ENCODE peak calls at places on chromosomes 7 and 10, in eight cellular contexts. C is neuronal stem cell, M is hypothalamus, J is frontal cortex, Y is T-helper 2 cell, B is AG08396, Q is iris pigment epithelial cell, I is BJ. F is an unnamed sample.

GRCh38 chr10:79941146-79941545 is 7.8 kb downstream of the SFTPD start:
- DNase-seq in J (no peak), M (no peak), C (no peak), B (no peak), Y (no peak), Q (no peak), I (no peak), F (no peak)

GRCh38 chr10:89404082-89404481 is 10.3 kb upstream of the IFIT5 start:
- DNase-seq in C (no peak), B (no peak), Q (no peak), J (no peak), Y (no peak), M (no peak), I (no peak), F (no peak)

GRCh38 chr7:5423272-5423843 is at the start of gene TNRC18:
- DNase-seq in I (no peak), M (no peak), Y (no peak), Q (no peak), J (no peak), C (no peak), B (peak; percentile 53), F (no peak)

GRCh38 chr7:123012435-123012834 is 16.9 kb upstream of the TAS2R16 start:
- DNase-seq in I (no peak), Q (no peak), M (no peak), J (no peak), Y (no peak), C (no peak), B (no peak), F (no peak)

GRCh38 chr10:230758-231157 is 95.5 kb downstream of the ZMYND11 start:
- DNase-seq in M (no peak), Q (no peak), B (no peak), Y (no peak), I (no peak), J (no peak), C (no peak), F (no peak)

GRCh38 chr7:50491943-50492342 is 41.8 kb upstream of the FIGNL1 start:
- DNase-seq in M (no peak), C (no peak), I (no peak), Y (no peak), Q (no peak), J (no peak), B (no peak), F (no peak)

GRCh38 chr10:43411536-43411935 is 2.5 kb upstream of the HNRNPF start:
- DNase-seq in Y (no peak), C (no peak), M (no peak), B (no peak), Q (no peak), J (no peak), I (no peak), F (no peak)

GRCh38 chr7:11434371-11434770 is 397.6 kb downstream of the THSD7A start:
- DNase-seq in Y (no peak), I (no peak), B (no peak), M (no peak), C (no peak), J (no peak), Q (no peak), F (no peak)

GRCh38 chr7:55534262-55534915 is 37.9 kb downstream of the VOPP1 start:
- DNase-seq in I (peak; percentile 56), M (no peak), B (peak; percentile 73), Q (peak; percentile 75), Y (peak; percentile 56), C (no peak), J (no peak), F (no peak)

GRCh38 chr10:85642082-85642420 is 724.5 kb downstream of the GRID1 start:
- DNase-seq in C (no peak), Y (no peak), B (no peak), J (no peak), Q (peak; percentile 6), I (no peak), M (no peak), F (no peak)

GRCh38 chr10:104899779-104900178 is 258.7 kb downstream of the SORCS3 start:
- DNase-seq in C (no peak), J (no peak), M (no peak), Y (no peak), Q (no peak), I (no peak), B (no peak), F (no peak)

GRCh38 chr10:11746883-11747539 is 4.8 kb downstream of the ECHDC3 start:
- DNase-seq in Y (no peak), B (no peak), Q (no peak), M (no peak), I (no peak), C (no peak), J (no peak), F (no peak)

GRCh38 chr10:29691564-29692064 is 56.8 kb upstream of the SVIL start:
- DNase-seq in C (no peak), Q (peak; percentile 63), M (no peak), B (peak; percentile 41), J (no peak), I (no peak), Y (no peak), F (no peak)

GRCh38 chr7:54882121-54882520 is 123.1 kb upstream of the SEC61G start:
- DNase-seq in I (no peak), Y (no peak), J (no peak), Q (no peak), M (no peak), B (no peak), C (no peak), F (no peak)

GRCh38 chr7:74272305-74273038 is 16.7 kb upstream of the CLIP2 start:
- DNase-seq in Y (no peak), M (peak; percentile 9), C (no peak), B (peak; percentile 89), I (peak; percentile 85), J (peak; percentile 45), Q (peak; percentile 86), F (peak; percentile 74)

GRCh38 chr7:129669901-129670300 is 58.4 kb downstream of the NRF1 start:
- DNase-seq in Y (no peak), J (no peak), Q (no peak), C (no peak), M (no peak), I (no peak), B (no peak), F (no peak)

GRCh38 chr10:114962441-114962840 is 24.4 kb downstream of the TRUB1 start:
- DNase-seq in I (no peak), M (no peak), Q (no peak), B (no peak), C (no peak), Y (no peak), J (no peak), F (no peak)

GRCh38 chr7:132053871-132054270 is 497.4 kb upstream of the PODXL start:
- DNase-seq in B (no peak), I (no peak), J (no peak), Y (no peak), Q (no peak), M (no peak), C (no peak), F (no peak)

GRCh38 chr7:105493928-105494325 is 28.1 kb downstream of the PUS7 start:
- DNase-seq in J (no peak), I (peak; percentile 43), C (no peak), Y (no peak), B (peak; percentile 80), M (no peak), Q (peak; percentile 94), F (no peak)

F was measured in NT2/D1.